ENCODE peak calls at places on chromosomes 3 and 15, in ten cellular contexts. W is CD4-positive, CD25-positive, alpha-beta regulatory T cell; F is sigmoid colon; A is Peyer's patch; R is uterus; E is hepatocyte; G is tibial artery; Q is neural progenitor cell; B is heart right ventricle; Y is H1. U is an unnamed sample.
A peak's percentile ranks its signal among the peaks of the same experiment; 100 is the strongest.

GRCh38 chr3:178507507-178508442 is 28.5 kb upstream of the KCNMB2 start:
- DNase-seq in W (no peak), F (no peak), A (no peak), R (no peak), E (peak; percentile 18), G (no peak), Q (no peak), B (no peak), Y (no peak), U (no peak)

GRCh38 chr3:50347187-50347813 is 1.8 kb upstream of the ZMYND10 start:
- DNase-seq in W (peak; percentile 88), F (peak; percentile 83), A (peak; percentile 85), R (peak; percentile 78), E (peak; percentile 85), G (peak; percentile 62), Q (peak; percentile 74), B (peak; percentile 69), Y (no peak), U (no peak)

GRCh38 chr3:9014189-9014588 is 50.9 kb upstream of the RAD18 start:
- DNase-seq in W (no peak), F (no peak), A (no peak), R (no peak), E (peak; percentile 48), G (no peak), Q (no peak), B (no peak), Y (no peak), U (no peak)

GRCh38 chr15:81400640-81401236 is 26.7 kb upstream of the TMC3 start:
- DNase-seq in W (peak; percentile 68), F (no peak), A (no peak), R (no peak), E (peak; percentile 66), G (no peak), Q (peak; percentile 53), B (no peak), Y (no peak), U (no peak)

GRCh38 chr3:100325827-100326226 is 8.7 kb upstream of the NIT2 start:
- DNase-seq in W (no peak), F (no peak), A (no peak), R (no peak), E (no peak), G (no peak), Q (no peak), B (no peak), Y (no peak), U (no peak)

GRCh38 chr3:33001889-33002288 is 50.4 kb downstream of the CCR4 start:
- DNase-seq in W (peak; percentile 63), F (no peak), A (no peak), R (no peak), E (no peak), G (no peak), Q (no peak), B (no peak), Y (no peak), U (no peak)

GRCh38 chr3:196501316-196502064 is 2.1 kb downstream of the RNF168 start:
- DNase-seq in W (peak; percentile 20), F (no peak), A (no peak), R (no peak), E (no peak), G (no peak), Q (peak; percentile 42), B (no peak), Y (no peak), U (no peak)

GRCh38 chr3:188266581-188267274 is 112.8 kb downstream of the LPP start:
- DNase-seq in W (no peak), F (peak; percentile 89), A (no peak), R (peak; percentile 63), E (peak; percentile 64), G (peak; percentile 64), Q (no peak), B (no peak), Y (no peak), U (no peak)

GRCh38 chr15:48897144-48897814 is 19.3 kb downstream of the EID1 start:
- DNase-seq in W (no peak), F (no peak), A (no peak), R (no peak), E (peak; percentile 47), G (no peak), Q (peak; percentile 27), B (no peak), Y (no peak), U (no peak)

GRCh38 chr15:48893311-48893710 is 15.4 kb downstream of the EID1 start:
- DNase-seq in W (no peak), F (no peak), A (no peak), R (no peak), E (no peak), G (no peak), Q (no peak), B (no peak), Y (no peak), U (no peak)

GRCh38 chr15:48898083-48898482 is 20.1 kb downstream of the EID1 start:
- DNase-seq in W (no peak), F (no peak), A (no peak), R (no peak), E (no peak), G (no peak), Q (no peak), B (no peak), Y (no peak), U (no peak)

GRCh38 chr15:48899793-48900192 is 21.9 kb downstream of the EID1 start:
- DNase-seq in W (no peak), F (no peak), A (no peak), R (no peak), E (no peak), G (no peak), Q (no peak), B (no peak), Y (no peak), U (no peak)

DNA sequence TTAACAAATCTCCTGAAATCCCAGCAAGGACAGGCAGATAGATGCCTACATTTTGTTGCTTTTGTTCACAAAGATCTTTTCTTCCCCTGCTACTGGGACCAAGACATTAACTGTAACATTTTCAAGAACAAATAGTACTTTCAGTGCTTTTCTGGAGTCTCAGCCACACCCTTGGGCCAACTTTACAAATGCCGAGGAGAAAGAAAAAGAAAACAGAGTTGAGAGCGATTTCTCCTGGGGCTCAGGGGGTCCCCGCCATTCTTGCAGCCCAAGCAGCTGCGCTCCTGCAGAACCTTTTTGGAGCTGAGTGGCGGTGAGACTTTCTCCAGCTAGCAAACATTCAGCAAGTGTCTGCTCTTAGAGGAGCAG is 18.8 kb downstream of the EID1 start:
- DNase-seq in W (no peak), F (no peak), A (no peak), R (no peak), E (no peak), G (no peak), Q (no peak), B (no peak), Y (no peak), U (no peak)
- H3K4me3 ChIP-seq in W (no peak overlapping the region), F (peak overlapping the region; percentile 16), A (no peak overlapping the region), R (peak overlapping the region; percentile 21), E (no peak overlapping the region), G (peak overlapping the region; percentile 36), Q (no peak overlapping the region), B (peak overlapping the region; percentile 31), Y (no peak overlapping the region), U (no peak overlapping the region)

DNA sequence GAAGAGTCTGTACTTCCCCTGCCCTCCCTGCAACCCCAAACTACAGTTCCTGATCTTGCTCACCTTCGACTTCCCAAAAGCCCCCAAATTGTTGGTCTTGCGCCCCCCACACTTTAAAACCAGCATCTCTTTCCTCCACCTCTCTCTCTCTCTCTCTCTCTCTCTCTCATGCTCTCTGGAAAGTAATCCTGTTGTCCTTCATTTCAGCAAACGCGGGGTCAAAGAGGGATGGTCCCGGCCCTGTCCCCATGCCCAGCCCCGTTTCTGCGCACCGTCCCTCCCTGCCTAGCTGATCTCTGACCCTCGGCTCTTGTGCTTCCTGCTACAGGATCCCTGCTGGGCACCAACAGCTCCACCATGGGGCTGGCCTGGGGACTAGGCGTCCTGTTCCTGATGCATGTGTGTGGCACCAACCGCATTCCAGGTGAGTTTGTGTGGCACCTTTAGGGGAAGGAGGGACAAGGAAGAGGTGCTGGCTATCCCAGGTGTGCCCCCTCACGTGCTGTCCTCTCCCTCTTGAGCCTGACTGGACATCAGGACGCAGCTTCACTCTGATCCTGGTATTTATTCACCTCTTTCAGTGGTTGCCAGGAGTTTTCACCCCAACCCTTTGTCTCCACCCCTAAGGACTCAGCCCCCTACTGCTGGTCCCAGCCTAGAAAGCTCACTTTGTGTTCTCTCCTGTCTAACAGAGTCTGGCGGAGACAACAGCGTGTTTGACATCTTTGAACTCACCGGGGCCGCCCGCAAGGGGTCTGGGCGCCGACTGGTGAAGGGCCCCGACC is 814 bp downstream of the THBS1 start:
- DNase-seq in W (no peak), F (peak; percentile 88), A (peak; percentile 82), R (peak; percentile 64), E (peak; percentile 79), G (peak; percentile 56), Q (peak; percentile 66), B (peak; percentile 44), Y (no peak), U (no peak)
- H3K27me3 ChIP-seq in W (peaks cover 20% of the 10 kb centered on the region), F (no peaks in the 10 kb centered on the region), A (no peaks in the 10 kb centered on the region), R (no peaks in the 10 kb centered on the region), E (no peaks in the 10 kb centered on the region), G (no peaks in the 10 kb centered on the region), Q (peaks cover 12% of the 10 kb centered on the region), B (peaks cover 7% of the 10 kb centered on the region), Y (peaks cover 5% of the 10 kb centered on the region), U (no peaks in the 10 kb centered on the region)

DNA sequence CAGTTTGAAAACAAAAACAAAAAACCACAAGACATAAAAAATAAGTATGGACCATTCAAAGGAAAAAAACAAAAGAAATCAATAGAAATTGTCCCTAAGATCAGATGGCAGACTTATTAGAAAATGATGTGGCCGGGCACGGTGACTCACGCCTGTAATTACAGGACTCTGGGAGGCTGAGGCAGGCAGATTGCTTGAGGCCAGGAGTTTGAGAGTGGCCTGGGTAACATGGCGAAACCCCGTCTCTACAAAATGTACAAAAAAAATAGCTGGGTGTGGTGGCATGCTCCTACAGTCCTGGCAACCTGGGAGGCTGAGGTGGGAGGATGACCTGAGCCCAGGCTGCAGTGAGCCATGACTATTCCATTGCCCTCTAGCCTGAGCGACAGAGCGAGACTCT is 16.6 kb downstream of the SPCS1 start:
- DNase-seq in W (no peak), F (no peak), A (no peak), R (no peak), E (no peak), G (no peak), Q (no peak), B (no peak), Y (no peak), U (no peak)
- H3K4me3 ChIP-seq in W (no peak overlapping the region), F (no peak overlapping the region), A (no peak overlapping the region), R (no peak overlapping the region), E (no peak overlapping the region), G (no peak overlapping the region), Q (no peak overlapping the region), B (no peak overlapping the region), Y (no peak overlapping the region), U (no peak overlapping the region)

DNA sequence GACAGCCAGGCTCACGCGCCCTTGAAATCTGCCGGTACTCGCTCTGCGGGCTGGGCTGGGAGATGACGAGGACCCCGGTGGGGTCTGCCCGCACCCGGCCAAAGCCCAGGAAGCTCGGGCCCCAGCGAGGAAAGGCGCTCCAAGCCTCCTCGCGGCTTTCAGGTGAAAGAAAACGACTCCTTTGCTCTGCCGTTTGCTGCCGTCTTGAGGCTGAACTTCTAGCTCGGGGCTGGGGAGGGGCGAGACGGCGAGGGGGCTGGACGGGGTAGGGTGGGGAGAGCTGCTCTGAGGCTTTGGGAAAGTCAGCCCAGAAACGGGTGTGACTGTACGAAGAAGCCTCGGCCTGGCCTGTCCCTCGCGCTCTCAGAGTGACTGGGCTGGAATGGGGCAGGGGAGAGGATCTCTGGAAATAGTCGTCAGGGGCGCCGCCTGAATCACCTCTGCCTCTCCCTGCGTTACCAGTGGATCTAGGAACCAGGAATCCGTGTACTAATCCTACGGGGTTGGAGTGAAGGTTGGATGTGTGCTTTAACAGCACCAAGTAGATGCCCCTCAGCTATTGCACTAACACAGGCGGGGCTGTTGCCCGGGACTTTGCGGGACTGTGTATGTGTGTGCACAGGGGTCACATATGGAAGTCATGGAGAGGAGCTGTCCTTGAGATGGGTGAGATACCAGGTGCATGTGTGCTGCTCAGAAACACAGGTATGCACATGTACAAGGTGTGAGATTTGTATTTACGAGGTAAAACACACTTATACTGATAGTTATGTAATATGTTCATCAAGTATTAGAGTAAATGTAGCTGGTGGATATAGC is 495 bp downstream of the FOXL2NB start:
- DNase-seq in W (no peak), F (no peak), A (no peak), R (no peak), E (no peak), G (no peak), Q (peak; percentile 51), B (no peak), Y (peak; percentile 82), U (no peak)
- H3K27me3 ChIP-seq in W (peaks cover 41% of the 10 kb centered on the region), F (peaks cover 93% of the 10 kb centered on the region), A (peaks cover 55% of the 10 kb centered on the region), R (peaks cover 20% of the 10 kb centered on the region), E (peaks cover 97% of the 10 kb centered on the region), G (peaks cover 6% of the 10 kb centered on the region), Q (peaks cover 100% of the 10 kb centered on the region), B (peaks cover 99% of the 10 kb centered on the region), Y (peaks cover 99% of the 10 kb centered on the region), U (peaks cover 83% of the 10 kb centered on the region)